ENCODE peak calls at places on chromosome 13, in five cellular contexts. F, O, E, Q and D are unnamed samples.

GRCh38 chr13:41740479-41740878 is 220.4 kb downstream of the VWA8 start:
- DNase-seq in F (no peak), O (no peak), E (no peak), Q (no peak), D (no peak)

GRCh38 chr13:28129911-28130693 is 8.2 kb upstream of the PAN3 start:
- DNase-seq in F (no peak), O (no peak), E (no peak), Q (no peak), D (no peak)

GRCh38 chr13:77298403-77298802 is 28.5 kb downstream of the MYCBP2 start:
- DNase-seq in F (no peak), O (no peak), E (no peak), Q (no peak), D (no peak)

GRCh38 chr13:102978168-102978567 is 88.0 kb downstream of the SLC10A2 start:
- DNase-seq in F (peak), O (no peak), E (no peak), Q (no peak), D (no peak)

GRCh38 chr13:26382843-26383242 is 128.9 kb downstream of the CDK8 start:
- DNase-seq in F (no peak), O (no peak), E (no peak), Q (no peak), D (no peak)

GRCh38 chr13:86383151-86383550 is 583.9 kb upstream of the SLITRK6 start:
- DNase-seq in F (no peak), O (no peak), E (no peak), Q (no peak), D (no peak)

GRCh38 chr13:78317030-78317429 is 286.3 kb downstream of the POU4F1 start:
- DNase-seq in F (peak), O (peak), E (no peak), Q (peak), D (no peak)

GRCh38 chr13:108154421-108154858 is 60.9 kb downstream of the LIG4 start:
- DNase-seq in F (no peak), O (no peak), E (no peak), Q (peak), D (no peak)

GRCh38 chr13:41706189-41706588 is 248.8 kb downstream of the RGCC start:
- DNase-seq in F (peak), O (no peak), E (no peak), Q (no peak), D (no peak)

GRCh38 chr13:21117104-21117809 is 55.9 kb upstream of the LATS2 start:
- DNase-seq in F (no peak), O (no peak), E (no peak), Q (no peak), D (no peak)

GRCh38 chr13:72204291-72204690 is 337.3 kb upstream of the DACH1 start:
- DNase-seq in F (no peak), O (no peak), E (no peak), Q (peak), D (peak)

GRCh38 chr13:32391101-32391620 is 36.8 kb downstream of the N4BP2L1 start:
- DNase-seq in F (no peak), O (peak), E (no peak), Q (no peak), D (no peak)

GRCh38 chr13:113656831-113657671 is 947 bp downstream of the ATP4B start:
- DNase-seq in F (no peak), O (no peak), E (no peak), Q (no peak), D (no peak)

GRCh38 chr13:112883241-112883945 is 85.6 kb upstream of the MCF2L start:
- DNase-seq in F (no peak), O (no peak), E (no peak), Q (no peak), D (no peak)

GRCh38 chr13:109989686-109990085 is 203.3 kb upstream of the IRS2 start:
- DNase-seq in F (peak), O (no peak), E (no peak), Q (no peak), D (no peak)

GRCh38 chr13:59480398-59480797 is 683.3 kb downstream of the DIAPH3 start:
- DNase-seq in F (no peak), O (no peak), E (no peak), Q (no peak), D (no peak)

GRCh38 chr13:109738298-109738746 is 48.1 kb downstream of the IRS2 start:
- DNase-seq in F (no peak), O (no peak), E (no peak), Q (no peak), D (no peak)

GRCh38 chr13:44404261-44405139 is 30.9 kb downstream of the SERP2 start:
- DNase-seq in F (no peak), O (peak), E (no peak), Q (no peak), D (no peak)
- TF ChIP-seq EZH2phosphoT487 in F (no peak), O (no peak), E (no peak), Q (no peak), D (no peak)

GRCh38 chr13:30805603-30806011 is 70.3 kb downstream of the ALOX5AP start:
- DNase-seq in F (no peak), O (peak), E (no peak), Q (no peak), D (peak)

GRCh38 chr13:30806784-30807183 is 71.4 kb downstream of the ALOX5AP start:
- DNase-seq in F (peak), O (no peak), E (no peak), Q (peak), D (no peak)

GRCh38 chr13:30804474-30804873 is 69.1 kb downstream of the ALOX5AP start:
- DNase-seq in F (peak), O (peak), E (no peak), Q (no peak), D (no peak)

GRCh38 chr13:30803791-30804190 is 68.4 kb downstream of the ALOX5AP start:
- DNase-seq in F (no peak), O (no peak), E (no peak), Q (no peak), D (no peak)

DNA sequence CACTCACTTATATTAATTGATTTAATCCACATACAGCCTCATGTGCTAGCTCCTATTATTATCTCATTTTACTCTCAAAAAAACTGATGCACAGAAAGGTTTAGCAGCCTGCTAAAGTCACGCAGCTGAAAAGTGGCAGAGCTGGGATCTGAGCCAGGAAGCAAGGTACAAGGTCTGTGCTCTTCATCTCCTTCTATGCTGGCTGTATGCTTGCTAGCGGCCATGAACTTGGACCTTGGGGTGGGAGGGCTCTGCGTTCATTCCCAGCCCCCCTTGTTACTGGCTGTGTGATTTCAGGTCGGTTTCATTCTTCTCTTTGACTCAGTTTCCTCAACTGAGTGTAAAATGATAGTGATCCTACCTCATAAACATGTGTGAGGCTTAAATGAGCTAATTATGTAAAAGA is 69.8 kb downstream of the ALOX5AP start:
- DNase-seq in F (no peak), O (no peak), E (no peak), Q (no peak), D (no peak)
- TF ChIP-seq EZH2phosphoT487 in F (no peak), O (no peak), E (no peak), Q (no peak), D (no peak)

GRCh38 chr13:45626731-45627374 is 11.3 kb upstream of the ERICH6B start:
- DNase-seq in F (peak), O (no peak), E (no peak), Q (peak), D (no peak)
- TF ChIP-seq EZH2phosphoT487 in F (no peak), O (no peak), E (no peak), Q (no peak), D (no peak)

GRCh38 chr13:94268661-94269060 is 210.8 kb downstream of the DCT start:
- DNase-seq in F (peak), O (no peak), E (no peak), Q (peak), D (no peak)

GRCh38 chr13:94267581-94267980 is 211.9 kb downstream of the DCT start:
- DNase-seq in F (no peak), O (no peak), E (no peak), Q (no peak), D (no peak)

GRCh38 chr13:94272038-94272437 is 207.4 kb downstream of the DCT start:
- DNase-seq in F (no peak), O (no peak), E (no peak), Q (peak), D (no peak)

GRCh38 chr13:94269557-94269956 is 209.9 kb downstream of the DCT start:
- DNase-seq in F (no peak), O (no peak), E (no peak), Q (no peak), D (no peak)
- TF ChIP-seq EZH2phosphoT487 in F (no peak), O (no peak), E (no peak), Q (no peak), D (no peak)

DNA sequence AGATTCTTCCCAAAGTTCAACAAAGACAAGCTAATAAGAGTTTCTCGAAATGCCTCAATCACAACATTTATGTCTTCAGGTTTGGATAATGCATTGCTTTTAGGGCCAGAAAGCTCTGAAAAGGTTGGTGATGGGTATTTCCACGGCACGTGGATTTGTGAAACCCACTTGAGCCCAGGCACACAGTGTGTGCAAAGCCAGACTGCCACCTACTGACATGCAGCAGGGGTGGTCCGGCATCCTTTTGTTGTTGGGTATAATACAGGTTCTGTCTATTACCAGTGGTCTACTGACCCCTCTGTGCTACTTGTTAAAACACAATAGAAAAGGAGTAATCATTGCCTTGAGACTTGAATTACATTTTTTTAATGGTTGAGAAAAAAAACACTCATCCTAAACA is 225.6 kb downstream of the RAP2A start:
- DNase-seq in F (peak), O (peak), E (no peak), Q (no peak), D (no peak)
- TF ChIP-seq EZH2phosphoT487 in F (no peak), O (no peak), E (no peak), Q (no peak), D (no peak)

GRCh38 chr13:111184685-111185401 is 69.7 kb downstream of the ARHGEF7 start:
- DNase-seq in F (no peak), O (no peak), E (peak), Q (no peak), D (no peak)
- TF ChIP-seq EZH2phosphoT487 in F (no peak), O (no peak), E (no peak), Q (no peak), D (no peak)